ENCODE peak calls at places on chromosomes 16 and 17, in five cellular contexts. I is keratinocyte, Z is osteoblast, M is heart left ventricle, N is SJCRH30. A is an unnamed sample.

GRCh38 chr17:78659546-78659945 is 82.3 kb upstream of the DNAH17 start:
- DNase-seq in I (no peak), Z (no peak), M (no peak), N (no peak), A (no peak)

GRCh38 chr17:12522743-12523181 is 142.9 kb upstream of the MYOCD start:
- DNase-seq in I (peak; percentile 25), Z (peak; percentile 13), M (peak; percentile 6), N (peak; percentile 40), A (peak; percentile 57)

GRCh38 chr17:58960068-58960467 is 146.6 kb downstream of the TRIM37 start:
- DNase-seq in I (peak; percentile 7), Z (no peak), M (no peak), N (peak; percentile 3), A (no peak)

GRCh38 chr17:2867441-2868424 is 71.5 kb downstream of the RAP1GAP2 start:
- DNase-seq in I (no peak), Z (peak; percentile 93), M (no peak), N (no peak), A (peak; percentile 97)

GRCh38 chr17:45700171-45701090 is 83.7 kb upstream of the CRHR1 start:
- DNase-seq in I (no peak), Z (no peak), M (no peak), N (no peak), A (no peak)

GRCh38 chr17:47280072-47280811 is 26.6 kb downstream of the ITGB3 start:
- DNase-seq in I (no peak), Z (no peak), M (no peak), N (peak; percentile 96), A (peak; percentile 62)

GRCh38 chr17:54085934-54086333 is 263.2 kb downstream of the KIF2B start:
- DNase-seq in I (no peak), Z (no peak), M (no peak), N (no peak), A (peak; percentile 87)

GRCh38 chr17:83010323-83011200 is 68.8 kb upstream of the METRNL start:
- DNase-seq in I (no peak), Z (peak; percentile 96), M (no peak), N (no peak), A (peak; percentile 58)

GRCh38 chr17:58308173-58308984 is 20.2 kb downstream of the TSPOAP1 start:
- DNase-seq in I (no peak), Z (peak; percentile 77), M (no peak), N (no peak), A (peak; percentile 96)

GRCh38 chr17:29039764-29040598 is 3.0 kb upstream of the PIPOX start:
- DNase-seq in I (no peak), Z (peak; percentile 94), M (no peak), N (peak; percentile 98), A (peak; percentile 85)

GRCh38 chr16:56858375-56858774 is 6.6 kb upstream of the SLC12A3 start:
- DNase-seq in I (no peak), Z (no peak), M (no peak), N (no peak), A (no peak)

GRCh38 chr17:78425429-78425828 is 47.0 kb downstream of the PGS1 start:
- DNase-seq in I (no peak), Z (no peak), M (no peak), N (no peak), A (no peak)

GRCh38 chr17:55783684-55784245 is 32.9 kb downstream of the PCTP start:
- DNase-seq in I (no peak), Z (no peak), M (peak; percentile 80), N (peak; percentile 90), A (peak; percentile 74)

GRCh38 chr17:83196088-83196765 is 116.8 kb downstream of the METRNL start:
- DNase-seq in I (no peak), Z (peak; percentile 94), M (no peak), N (no peak), A (no peak)

GRCh38 chr17:66426397-66427033 is 124.1 kb downstream of the PRKCA start:
- DNase-seq in I (no peak), Z (no peak), M (no peak), N (no peak), A (peak; percentile 66)

GRCh38 chr16:68356249-68356918 is 45.6 kb downstream of the PRMT7 start:
- DNase-seq in I (no peak), Z (peak; percentile 85), M (no peak), N (peak; percentile 83), A (no peak)

GRCh38 chr16:3654249-3654991 is at the start of gene DNASE1:
- DNase-seq in I (peak; percentile 17), Z (peak; percentile 93), M (peak; percentile 44), N (peak; percentile 54), A (peak; percentile 92)

GRCh38 chr16:72241930-72242329 is 70.0 kb upstream of the PMFBP1 start:
- DNase-seq in I (peak; percentile 32), Z (no peak), M (no peak), N (no peak), A (peak; percentile 70)

GRCh38 chr16:24493859-24494258 is 45.5 kb upstream of the RBBP6 start:
- DNase-seq in I (no peak), Z (no peak), M (no peak), N (no peak), A (no peak)

GRCh38 chr17:3572231-3572630 is 14.6 kb upstream of the TRPV3 start:
- DNase-seq in I (no peak), Z (no peak), M (no peak), N (no peak), A (peak; percentile 35)

GRCh38 chr16:67928561-67929364 is 2.9 kb downstream of the CTRL start:
- DNase-seq in I (no peak), Z (peak; percentile 97), M (peak; percentile 63), N (peak; percentile 59), A (peak; percentile 92)

GRCh38 chr17:56099649-56100048 is 53.6 kb upstream of the ANKFN1 start:
- DNase-seq in I (no peak), Z (no peak), M (no peak), N (no peak), A (no peak)

GRCh38 chr17:5486206-5487124 is at the start of gene MIS12:
- DNase-seq in I (peak; percentile 93), Z (peak; percentile 98), M (peak; percentile 99), N (peak; percentile 97), A (peak; percentile 100)
- H3K4me3 ChIP-seq in I (peak within 1 kb of the TSS; percentile 85), Z (peak within 1 kb of the TSS; percentile 99), M (peak within 1 kb of the TSS; percentile 97), N (peak within 1 kb of the TSS; percentile 99), A (peak within 1 kb of the TSS; percentile 99)

DNA sequence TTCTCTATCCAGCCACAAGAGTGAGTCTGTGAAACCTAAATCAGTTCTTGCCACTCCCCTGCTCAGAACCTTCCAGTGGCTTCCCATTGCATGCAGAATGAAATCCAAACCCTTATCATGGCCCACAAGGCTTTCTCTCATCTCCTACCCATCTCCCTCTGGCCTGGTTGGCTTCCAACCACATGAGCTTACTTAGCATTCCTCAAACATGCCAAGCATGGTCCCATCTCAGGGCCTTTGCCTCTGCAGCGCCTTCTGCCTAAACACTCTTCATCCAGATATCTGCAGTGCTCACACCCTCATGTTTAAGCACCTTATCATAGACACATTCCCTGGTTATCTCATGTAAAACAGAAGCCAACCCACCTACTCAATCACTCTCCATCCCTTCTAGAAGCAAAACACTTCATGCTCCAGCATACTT is 15.5 kb downstream of the TK2 start:
- DNase-seq in I (no peak), Z (no peak), M (no peak), N (no peak), A (peak; percentile 50)
- H3K36me3 ChIP-seq in I (peaks cover 23% of the 10 kb centered on the region), Z (peaks cover 48% of the 10 kb centered on the region), M (peaks cover 83% of the 10 kb centered on the region), N (peaks cover 3% of the 10 kb centered on the region), A (no peaks in the 10 kb centered on the region)

GRCh38 chr17:76135810-76136188 is 5.2 kb downstream of the FOXJ1 start:
- DNase-seq in I (no peak), Z (peak; percentile 37), M (no peak), N (no peak), A (peak; percentile 70)
- H3K27ac ChIP-seq in I (no peak overlapping the region), Z (no peak overlapping the region), M (no peak overlapping the region), N (no peak overlapping the region), A (peak overlapping the region; percentile 24)

DNA sequence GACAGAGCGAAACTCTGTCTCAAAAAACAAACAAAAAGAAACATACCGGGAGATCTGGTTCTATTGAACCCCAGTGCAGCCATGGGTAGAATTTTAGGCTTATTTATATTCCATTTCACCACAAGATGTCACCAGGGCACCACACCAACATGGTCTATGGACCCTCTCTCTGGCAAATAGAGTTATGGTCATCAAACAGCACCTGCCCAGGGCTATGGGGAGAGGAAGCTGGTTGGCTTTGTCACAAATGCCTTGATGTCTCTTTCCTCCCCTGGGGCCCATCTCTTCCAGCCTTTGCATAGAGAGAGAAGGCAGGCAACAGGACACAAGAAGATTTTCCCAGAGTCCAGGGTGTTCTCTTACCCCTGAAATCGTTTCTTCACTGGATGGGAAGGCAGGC is 128.4 kb downstream of the WWOX start:
- DNase-seq in I (no peak), Z (no peak), M (no peak), N (peak; percentile 30), A (peak; percentile 66)
- H3K4me3 ChIP-seq in I (no peak overlapping the region), Z (no peak overlapping the region), M (no peak overlapping the region), N (no peak overlapping the region), A (no peak overlapping the region)

GRCh38 chr16:89906141-89907025 is 12.3 kb upstream of the MC1R start:
- DNase-seq in I (no peak), Z (peak; percentile 86), M (no peak), N (no peak), A (no peak)
- H3K36me3 ChIP-seq in I (peaks cover 51% of the 10 kb centered on the region), Z (peaks cover 69% of the 10 kb centered on the region), M (peaks cover 65% of the 10 kb centered on the region), N (peaks cover 38% of the 10 kb centered on the region), A (peaks cover 65% of the 10 kb centered on the region)

GRCh38 chr16:77868478-77868877 is 80.1 kb downstream of the VAT1L start:
- DNase-seq in I (no peak), Z (no peak), M (no peak), N (no peak), A (no peak)
- H3K27ac ChIP-seq in I (no peak overlapping the region), Z (no peak overlapping the region), M (no peak overlapping the region), N (no peak overlapping the region), A (no peak overlapping the region)

GRCh38 chr17:74924250-74924948 is at the start of gene OTOP2:
- DNase-seq in I (no peak), Z (no peak), M (peak; percentile 45), N (no peak), A (peak; percentile 72)
- H3K4me3 ChIP-seq in I (peak within 1 kb of the TSS; percentile 37), Z (no peak within 1 kb of the TSS), M (peak within 1 kb of the TSS; percentile 37), N (no peak within 1 kb of the TSS), A (no peak within 1 kb of the TSS)

A was measured in endodermal cell.